ENCODE peak calls at places on chromosomes 12 and 14, in seven cellular contexts. One of them, this sample, is unnamed.

GRCh38 chr12:28027328-28027727 is 54.8 kb upstream of the PTHLH start:
- DNase-seq in HCT116: no peak
- DNase-seq in H1: no peak
- DNase-seq in prostate gland: no peak
- DNase-seq in HL-60: no peak
- DNase-seq in GM12878: no peak
- DNase-seq in GM23338: no peak
- DNase-seq in this sample: no peak

GRCh38 chr12:55188974-55189556 is 31.8 kb upstream of the OR10A7 start:
- DNase-seq in HCT116: peak; percentile 69
- DNase-seq in H1: no peak
- DNase-seq in prostate gland: peak; percentile 60
- DNase-seq in HL-60: peak; percentile 51
- DNase-seq in GM12878: peak; percentile 53
- DNase-seq in GM23338: peak; percentile 82
- DNase-seq in this sample: no peak

GRCh38 chr14:90698379-90698869 is 117.8 kb downstream of the TTC7B start:
- DNase-seq in HCT116: no peak
- DNase-seq in H1: no peak
- DNase-seq in prostate gland: no peak
- DNase-seq in HL-60: no peak
- DNase-seq in GM12878: no peak
- DNase-seq in GM23338: no peak
- DNase-seq in this sample: peak; percentile 76

GRCh38 chr12:104494816-104495158 is 38.0 kb downstream of the CHST11 start:
- DNase-seq in HCT116: no peak
- DNase-seq in H1: no peak
- DNase-seq in prostate gland: no peak
- DNase-seq in HL-60: no peak
- DNase-seq in GM12878: peak; percentile 47
- DNase-seq in GM23338: no peak
- DNase-seq in this sample: no peak

GRCh38 chr14:68042002-68042401 is 222.4 kb downstream of the RAD51B start:
- DNase-seq in HCT116: no peak
- DNase-seq in H1: no peak
- DNase-seq in prostate gland: no peak
- DNase-seq in HL-60: no peak
- DNase-seq in GM12878: no peak
- DNase-seq in GM23338: no peak
- DNase-seq in this sample: no peak

GRCh38 chr12:18799140-18799446 is 61.2 kb downstream of the CAPZA3 start:
- DNase-seq in HCT116: no peak
- DNase-seq in H1: no peak
- DNase-seq in prostate gland: no peak
- DNase-seq in HL-60: no peak
- DNase-seq in GM12878: no peak
- DNase-seq in GM23338: no peak
- DNase-seq in this sample: no peak

GRCh38 chr12:32273712-32274111 is 125.6 kb upstream of the FGD4 start:
- DNase-seq in HCT116: no peak
- DNase-seq in H1: peak; percentile 51
- DNase-seq in prostate gland: no peak
- DNase-seq in HL-60: no peak
- DNase-seq in GM12878: no peak
- DNase-seq in GM23338: peak; percentile 66
- DNase-seq in this sample: no peak

GRCh38 chr14:68145539-68145938 is 326.0 kb downstream of the RAD51B start:
- DNase-seq in HCT116: no peak
- DNase-seq in H1: no peak
- DNase-seq in prostate gland: no peak
- DNase-seq in HL-60: no peak
- DNase-seq in GM12878: no peak
- DNase-seq in GM23338: no peak
- DNase-seq in this sample: no peak

GRCh38 chr12:42459336-42459847 is 130.2 kb downstream of the PRICKLE1 start:
- DNase-seq in HCT116: no peak
- DNase-seq in H1: peak; percentile 39
- DNase-seq in prostate gland: no peak
- DNase-seq in HL-60: no peak
- DNase-seq in GM12878: no peak
- DNase-seq in GM23338: peak; percentile 57
- DNase-seq in this sample: no peak

GRCh38 chr12:4268549-4269181 is 4.9 kb upstream of the CCND2 start:
- DNase-seq in HCT116: no peak
- DNase-seq in H1: no peak
- DNase-seq in prostate gland: no peak
- DNase-seq in HL-60: no peak
- DNase-seq in GM12878: no peak
- DNase-seq in GM23338: no peak
- DNase-seq in this sample: no peak

GRCh38 chr12:110088936-110089335 is 35.2 kb upstream of the IFT81 start:
- DNase-seq in HCT116: no peak
- DNase-seq in H1: no peak
- DNase-seq in prostate gland: no peak
- DNase-seq in HL-60: no peak
- DNase-seq in GM12878: no peak
- DNase-seq in GM23338: no peak
- DNase-seq in this sample: no peak

GRCh38 chr12:128542844-128543243 is 275.9 kb downstream of the TMEM132C start:
- DNase-seq in HCT116: no peak
- DNase-seq in H1: no peak
- DNase-seq in prostate gland: no peak
- DNase-seq in HL-60: no peak
- DNase-seq in GM12878: no peak
- DNase-seq in GM23338: no peak
- DNase-seq in this sample: no peak

GRCh38 chr12:72491399-72491798 is 219.2 kb downstream of the TRHDE start:
- DNase-seq in HCT116: no peak
- DNase-seq in H1: no peak
- DNase-seq in prostate gland: no peak
- DNase-seq in HL-60: no peak
- DNase-seq in GM12878: no peak
- DNase-seq in GM23338: no peak
- DNase-seq in this sample: no peak

GRCh38 chr14:102035914-102036313 is 50.9 kb downstream of the HSP90AA1 start:
- DNase-seq in HCT116: no peak
- DNase-seq in H1: no peak
- DNase-seq in prostate gland: no peak
- DNase-seq in HL-60: no peak
- DNase-seq in GM12878: no peak
- DNase-seq in GM23338: no peak
- DNase-seq in this sample: no peak

GRCh38 chr12:77795699-77796098 is 35.0 kb upstream of the NAV3 start:
- DNase-seq in HCT116: no peak
- DNase-seq in H1: no peak
- DNase-seq in prostate gland: no peak
- DNase-seq in HL-60: no peak
- DNase-seq in GM12878: no peak
- DNase-seq in GM23338: no peak
- DNase-seq in this sample: no peak

GRCh38 chr12:122886851-122887816 is 8.8 kb downstream of the VPS37B start:
- DNase-seq in HCT116: peak; percentile 81
- DNase-seq in H1: no peak
- DNase-seq in prostate gland: no peak
- DNase-seq in HL-60: peak; percentile 52
- DNase-seq in GM12878: peak; percentile 84
- DNase-seq in GM23338: no peak
- DNase-seq in this sample: no peak

GRCh38 chr12:112261559-112261958 is 120.7 kb downstream of the HECTD4 start:
- DNase-seq in HCT116: peak; percentile 6
- DNase-seq in H1: no peak
- DNase-seq in prostate gland: no peak
- DNase-seq in HL-60: no peak
- DNase-seq in GM12878: no peak
- DNase-seq in GM23338: peak; percentile 72
- DNase-seq in this sample: no peak

GRCh38 chr12:53798575-53798974 is 46.8 kb upstream of the CISTR start:
- DNase-seq in HCT116: peak; percentile 47
- DNase-seq in H1: no peak
- DNase-seq in prostate gland: no peak
- DNase-seq in HL-60: no peak
- DNase-seq in GM12878: no peak
- DNase-seq in GM23338: no peak
- DNase-seq in this sample: no peak

GRCh38 chr14:69154779-69155178 is 1.9 kb upstream of the DCAF5 start:
- DNase-seq in HCT116: no peak
- DNase-seq in H1: no peak
- DNase-seq in prostate gland: no peak
- DNase-seq in HL-60: no peak
- DNase-seq in GM12878: no peak
- DNase-seq in GM23338: peak; percentile 59
- DNase-seq in this sample: no peak

GRCh38 chr12:92469837-92470236 is 233.0 kb upstream of the PLEKHG7 start:
- DNase-seq in HCT116: no peak
- DNase-seq in H1: no peak
- DNase-seq in prostate gland: no peak
- DNase-seq in HL-60: no peak
- DNase-seq in GM12878: no peak
- DNase-seq in GM23338: no peak
- DNase-seq in this sample: no peak
- TF ChIP-seq POLR2AphosphoS5 in HCT116: no peak
- TF ChIP-seq POLR2AphosphoS5 in H1: no peak
- TF ChIP-seq POLR2AphosphoS5 in prostate gland: no peak
- TF ChIP-seq POLR2AphosphoS5 in HL-60: no peak
- TF ChIP-seq POLR2AphosphoS5 in GM12878: peak; percentile 47
- TF ChIP-seq POLR2AphosphoS5 in GM23338: no peak
- TF ChIP-seq POLR2AphosphoS5 in this sample: no peak

GRCh38 chr12:116204169-116204568 is 73.3 kb downstream of the MED13L start:
- DNase-seq in HCT116: no peak
- DNase-seq in H1: no peak
- DNase-seq in prostate gland: no peak
- DNase-seq in HL-60: no peak
- DNase-seq in GM12878: no peak
- DNase-seq in GM23338: no peak
- DNase-seq in this sample: no peak
- TF ChIP-seq POLR2AphosphoS5 in HCT116: no peak
- TF ChIP-seq POLR2AphosphoS5 in H1: no peak
- TF ChIP-seq POLR2AphosphoS5 in prostate gland: no peak
- TF ChIP-seq POLR2AphosphoS5 in HL-60: no peak
- TF ChIP-seq POLR2AphosphoS5 in GM12878: no peak
- TF ChIP-seq POLR2AphosphoS5 in GM23338: no peak
- TF ChIP-seq POLR2AphosphoS5 in this sample: no peak

DNA sequence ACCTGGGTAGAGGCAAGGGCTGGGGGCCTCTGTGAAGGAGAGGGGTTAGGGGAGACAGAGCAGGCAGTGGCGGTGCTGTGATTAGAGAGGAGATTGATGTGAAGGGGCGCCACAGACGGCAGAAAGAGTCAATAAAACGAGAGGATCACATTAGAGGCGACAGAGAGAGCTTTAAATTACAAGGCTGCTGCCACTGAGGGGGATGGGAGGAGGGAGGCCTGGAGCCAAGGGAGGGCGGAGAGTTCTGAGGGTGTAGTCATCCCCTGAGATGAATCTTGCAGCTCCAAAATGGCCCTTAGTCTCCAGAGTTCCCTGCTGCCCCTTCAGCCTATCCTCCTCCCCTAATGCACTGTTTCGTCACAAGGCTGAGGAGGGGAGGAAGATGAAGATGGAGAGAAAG is 12.8 kb downstream of the ZFHX2 start:
- DNase-seq in HCT116: no peak
- DNase-seq in H1: peak; percentile 65
- DNase-seq in prostate gland: no peak
- DNase-seq in HL-60: no peak
- DNase-seq in GM12878: no peak
- DNase-seq in GM23338: peak; percentile 79
- DNase-seq in this sample: no peak
- TF ChIP-seq POLR2AphosphoS5 in HCT116: no peak
- TF ChIP-seq POLR2AphosphoS5 in H1: peak; percentile 65
- TF ChIP-seq POLR2AphosphoS5 in prostate gland: no peak
- TF ChIP-seq POLR2AphosphoS5 in HL-60: no peak
- TF ChIP-seq POLR2AphosphoS5 in GM12878: no peak
- TF ChIP-seq POLR2AphosphoS5 in GM23338: peak; percentile 47
- TF ChIP-seq POLR2AphosphoS5 in this sample: no peak

GRCh38 chr12:130838951-130839769 is at the start of gene STX2:
- DNase-seq in HCT116: peak; percentile 54
- DNase-seq in H1: peak; percentile 90
- DNase-seq in prostate gland: peak; percentile 70
- DNase-seq in HL-60: peak; percentile 45
- DNase-seq in GM12878: peak; percentile 30
- DNase-seq in GM23338: peak; percentile 80
- DNase-seq in this sample: peak; percentile 85
- TF ChIP-seq POLR2AphosphoS5 in HCT116: peak; percentile 45
- TF ChIP-seq POLR2AphosphoS5 in H1: no peak
- TF ChIP-seq POLR2AphosphoS5 in prostate gland: no peak
- TF ChIP-seq POLR2AphosphoS5 in HL-60: no peak
- TF ChIP-seq POLR2AphosphoS5 in GM12878: no peak
- TF ChIP-seq POLR2AphosphoS5 in GM23338: no peak
- TF ChIP-seq POLR2AphosphoS5 in this sample: no peak

GRCh38 chr12:69332815-69333358 is 15.3 kb upstream of the LYZ start:
- DNase-seq in HCT116: no peak
- DNase-seq in H1: no peak
- DNase-seq in prostate gland: no peak
- DNase-seq in HL-60: no peak
- DNase-seq in GM12878: no peak
- DNase-seq in GM23338: no peak
- DNase-seq in this sample: no peak

GRCh38 chr12:69330475-69331473 is 17.4 kb upstream of the LYZ start:
- DNase-seq in HCT116: no peak
- DNase-seq in H1: peak; percentile 58
- DNase-seq in prostate gland: peak; percentile 38
- DNase-seq in HL-60: no peak
- DNase-seq in GM12878: no peak
- DNase-seq in GM23338: peak; percentile 87
- DNase-seq in this sample: no peak

GRCh38 chr12:69334138-69334537 is 14.0 kb upstream of the LYZ start:
- DNase-seq in HCT116: no peak
- DNase-seq in H1: no peak
- DNase-seq in prostate gland: no peak
- DNase-seq in HL-60: no peak
- DNase-seq in GM12878: no peak
- DNase-seq in GM23338: no peak
- DNase-seq in this sample: no peak

GRCh38 chr12:69331482-69331845 is 16.7 kb upstream of the LYZ start:
- DNase-seq in HCT116: no peak
- DNase-seq in H1: no peak
- DNase-seq in prostate gland: no peak
- DNase-seq in HL-60: peak; percentile 72
- DNase-seq in GM12878: no peak
- DNase-seq in GM23338: no peak
- DNase-seq in this sample: no peak

GRCh38 chr12:69331846-69332684 is 16.1 kb upstream of the LYZ start:
- DNase-seq in HCT116: no peak
- DNase-seq in H1: no peak
- DNase-seq in prostate gland: no peak
- DNase-seq in HL-60: no peak
- DNase-seq in GM12878: no peak
- DNase-seq in GM23338: no peak
- DNase-seq in this sample: no peak
- TF ChIP-seq POLR2AphosphoS5 in HCT116: no peak
- TF ChIP-seq POLR2AphosphoS5 in H1: no peak
- TF ChIP-seq POLR2AphosphoS5 in prostate gland: no peak
- TF ChIP-seq POLR2AphosphoS5 in HL-60: no peak
- TF ChIP-seq POLR2AphosphoS5 in GM12878: no peak
- TF ChIP-seq POLR2AphosphoS5 in GM23338: no peak
- TF ChIP-seq POLR2AphosphoS5 in this sample: no peak

DNA sequence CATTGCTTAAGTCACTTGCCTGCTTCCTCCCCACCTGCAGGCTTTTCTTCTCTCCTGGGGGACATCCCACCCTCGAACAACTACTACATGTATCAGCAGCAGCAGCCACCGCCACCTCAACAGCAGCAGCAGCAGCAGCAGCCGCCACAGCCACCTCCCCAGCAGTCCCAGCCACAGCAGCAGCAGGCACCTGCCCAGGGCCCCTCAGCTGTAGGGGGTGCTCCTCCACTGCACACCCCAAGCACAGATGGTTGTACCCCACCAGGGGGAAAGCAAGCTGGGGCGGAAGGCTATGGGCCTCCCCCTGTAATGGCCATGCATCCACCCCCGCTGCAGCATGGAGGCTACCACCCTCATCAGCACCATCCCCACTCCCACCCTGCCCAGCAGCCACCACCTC is 15.3 kb downstream of the FOXJ2 start:
- DNase-seq in HCT116: no peak
- DNase-seq in H1: no peak
- DNase-seq in prostate gland: no peak
- DNase-seq in HL-60: no peak
- DNase-seq in GM12878: no peak
- DNase-seq in GM23338: no peak
- DNase-seq in this sample: no peak
- TF ChIP-seq POLR2AphosphoS5 in HCT116: no peak
- TF ChIP-seq POLR2AphosphoS5 in H1: no peak
- TF ChIP-seq POLR2AphosphoS5 in prostate gland: no peak
- TF ChIP-seq POLR2AphosphoS5 in HL-60: no peak
- TF ChIP-seq POLR2AphosphoS5 in GM12878: no peak
- TF ChIP-seq POLR2AphosphoS5 in GM23338: no peak
- TF ChIP-seq POLR2AphosphoS5 in this sample: no peak